ENCODE peak calls at places on chromosomes 6 and 20, in nine cellular contexts. U is RWPE1, L is stomach, F is heart right ventricle, X is Peyer's patch, S is right lobe of liver, R is sigmoid colon, T is A549, C is upper lobe of right lung. P is an unnamed sample.

GRCh38 chr6:148517518-148517917 is 174.9 kb downstream of the SASH1 start:
- DNase-seq in U (no peak), F (no peak), R (no peak), S (no peak), X (no peak), C (no peak), T (no peak), L (no peak), P (no peak)

GRCh38 chr20:2219481-2220006 is 76.3 kb upstream of the TGM3 start:
- DNase-seq in X (no peak), F (no peak), R (no peak), T (peak), L (no peak), U (no peak), S (no peak), C (no peak), P (no peak)

GRCh38 chr6:143705564-143705963 is 27.8 kb downstream of the PHACTR2 start:
- DNase-seq in R (no peak), L (no peak), X (no peak), U (no peak), C (no peak), T (no peak), F (no peak), S (no peak), P (no peak)

GRCh38 chr20:5013682-5014447 is 12.6 kb upstream of the SLC23A2 start:
- DNase-seq in X (no peak), L (no peak), C (no peak), T (no peak), S (no peak), U (no peak), F (no peak), R (no peak), P (no peak)

GRCh38 chr20:36573798-36574277 is 441 bp downstream of the TGIF2 start:
- DNase-seq in L (peak), C (peak), T (no peak), U (no peak), F (peak), S (peak), R (peak), X (peak), P (peak)

GRCh38 chr6:20126102-20126752 is 86.0 kb downstream of the MBOAT1 start:
- DNase-seq in F (no peak), S (no peak), U (no peak), T (no peak), C (no peak), R (no peak), L (no peak), X (no peak), P (no peak)

GRCh38 chr6:163354085-163354484 is 60.4 kb upstream of the QKI start:
- DNase-seq in S (no peak), L (no peak), C (no peak), X (no peak), R (no peak), T (no peak), U (no peak), F (no peak), P (no peak)

GRCh38 chr6:90062051-90062450 is 167.8 kb downstream of the GJA10 start:
- DNase-seq in S (no peak), T (no peak), X (no peak), F (no peak), L (no peak), U (no peak), R (no peak), C (no peak), P (no peak)

GRCh38 chr6:152091851-152092341 is 284.4 kb downstream of the ESR1 start:
- DNase-seq in S (no peak), T (peak), R (no peak), X (no peak), U (peak), F (no peak), C (no peak), L (no peak), P (no peak)

GRCh38 chr20:57656252-57656820 is 36.1 kb upstream of the ZBP1 start:
- DNase-seq in T (no peak), R (peak), C (peak), F (no peak), L (peak), S (no peak), X (peak), U (no peak), P (peak)

GRCh38 chr6:26375270-26375669 is 7.6 kb upstream of the BTN2A2 start:
- DNase-seq in F (no peak), L (no peak), C (no peak), R (no peak), S (no peak), U (no peak), T (no peak), X (no peak), P (no peak)

GRCh38 chr6:88490865-88491264 is 324.7 kb upstream of the CNR1 start:
- DNase-seq in R (no peak), C (no peak), T (no peak), F (no peak), S (no peak), U (no peak), L (no peak), X (no peak), P (no peak)

GRCh38 chr20:32130352-32130751 is 20.8 kb downstream of the TM9SF4 start:
- DNase-seq in R (peak), U (no peak), C (no peak), S (no peak), L (no peak), X (no peak), T (no peak), F (no peak), P (no peak)

GRCh38 chr20:25066386-25066785 is 8.4 kb upstream of the ACSS1 start:
- DNase-seq in U (no peak), S (no peak), R (no peak), L (peak), T (no peak), X (no peak), F (no peak), C (peak), P (no peak)

GRCh38 chr6:38088010-38088409 is 268.5 kb downstream of the ZFAND3 start:
- DNase-seq in X (no peak), R (no peak), T (no peak), L (no peak), S (no peak), U (no peak), F (no peak), C (no peak), P (no peak)

GRCh38 chr6:43668151-43669028 is 19.2 kb downstream of the MRPS18A start:
- DNase-seq in L (peak), U (no peak), F (peak), T (peak), X (peak), S (peak), C (peak), R (peak), P (peak)

GRCh38 chr20:40197744-40198143 is 491.3 kb downstream of the MAFB start:
- DNase-seq in U (no peak), S (no peak), X (no peak), C (no peak), L (no peak), T (no peak), R (no peak), F (no peak), P (no peak)

GRCh38 chr6:11613858-11614257 is 76.3 kb downstream of the TMEM170B start:
- DNase-seq in L (no peak), U (peak), X (no peak), T (peak), C (no peak), F (no peak), S (no peak), R (no peak), P (no peak)

GRCh38 chr6:28008053-28008452 is 51.0 kb downstream of the OR2B6 start:
- DNase-seq in U (no peak), T (no peak), X (no peak), R (no peak), F (no peak), S (no peak), L (no peak), C (no peak), P (no peak)

GRCh38 chr6:16965679-16966078 is 136.2 kb upstream of the STMND1 start:
- DNase-seq in S (no peak), X (no peak), C (no peak), U (peak), L (no peak), T (no peak), F (no peak), R (no peak), P (no peak)

GRCh38 chr20:54726687-54727086 is 251.3 kb downstream of the DOK5 start:
- DNase-seq in S (no peak), R (no peak), C (no peak), X (no peak), U (no peak), L (no peak), F (no peak), T (no peak), P (no peak)

GRCh38 chr6:81621816-81622395 is 130.6 kb downstream of the TENT5A start:
- DNase-seq in U (no peak), T (no peak), R (no peak), S (no peak), X (no peak), C (no peak), L (no peak), F (no peak), P (no peak)

GRCh38 chr6:43812850-43813584 is 43.0 kb downstream of the VEGFA start:
- DNase-seq in F (no peak), R (no peak), X (no peak), S (no peak), T (no peak), U (no peak), L (peak), C (peak), P (peak)

GRCh38 chr6:5782783-5783567 is 223.8 kb downstream of the NRN1 start:
- DNase-seq in L (peak), X (no peak), R (no peak), C (no peak), T (no peak), S (no peak), F (peak), U (no peak), P (no peak)

GRCh38 chr20:33061626-33062025 is 7.9 kb downstream of the BPIFB3 start:
- DNase-seq in X (no peak), U (no peak), L (no peak), T (no peak), R (no peak), C (no peak), S (no peak), F (no peak), P (no peak)

GRCh38 chr6:133241088-133241900 is at the start of gene EYA4:
- DNase-seq in F (peak), U (no peak), R (peak), L (no peak), X (no peak), S (no peak), C (peak), T (peak), P (no peak)

GRCh38 chr20:36645998-36646397 is at the start of gene SLA2:
- DNase-seq in T (no peak), C (peak), U (no peak), L (peak), R (no peak), X (peak), F (no peak), S (no peak), P (peak)

GRCh38 chr6:10420546-10421507 is 6.0 kb upstream of the TFAP2A start:
- DNase-seq in R (no peak), F (no peak), L (no peak), C (no peak), T (no peak), S (no peak), X (no peak), U (no peak), P (no peak)

GRCh38 chr6:33746651-33747100 is at the start of gene IP6K3:
- DNase-seq in S (peak), L (no peak), C (no peak), F (peak), X (no peak), U (no peak), T (no peak), R (peak), P (no peak)

GRCh38 chr20:47704746-47705496 is 80.4 kb downstream of the SULF2 start:
- DNase-seq in C (no peak), F (peak), X (no peak), L (no peak), T (no peak), U (peak), S (no peak), R (no peak), P (no peak)

GRCh38 chr6:35675871-35676459 is 12.8 kb downstream of the FKBP5 start:
- DNase-seq in U (no peak), F (no peak), R (no peak), L (no peak), S (no peak), T (no peak), C (no peak), X (no peak), P (no peak)

GRCh38 chr6:35678021-35678654 is 10.6 kb downstream of the FKBP5 start:
- DNase-seq in U (no peak), F (no peak), R (no peak), C (no peak), L (no peak), S (no peak), X (no peak), T (no peak), P (no peak)

GRCh38 chr6:35678814-35679213 is 9.9 kb downstream of the FKBP5 start:
- DNase-seq in R (no peak), U (no peak), X (no peak), F (no peak), S (no peak), C (no peak), L (no peak), T (no peak), P (no peak)

GRCh38 chr6:35679399-35679798 is 9.3 kb downstream of the FKBP5 start:
- DNase-seq in S (no peak), T (no peak), U (no peak), C (no peak), F (no peak), R (no peak), X (no peak), L (no peak), P (no peak)

GRCh38 chr6:35677456-35677855 is 11.3 kb downstream of the FKBP5 start:
- DNase-seq in S (no peak), R (no peak), T (no peak), X (no peak), L (peak), U (no peak), F (no peak), C (no peak), P (no peak)
- H3K27ac ChIP-seq in S (no peak), R (no peak), T (no peak), X (no peak), L (peak), U (peak), F (peak), C (no peak), P (no peak)

DNA sequence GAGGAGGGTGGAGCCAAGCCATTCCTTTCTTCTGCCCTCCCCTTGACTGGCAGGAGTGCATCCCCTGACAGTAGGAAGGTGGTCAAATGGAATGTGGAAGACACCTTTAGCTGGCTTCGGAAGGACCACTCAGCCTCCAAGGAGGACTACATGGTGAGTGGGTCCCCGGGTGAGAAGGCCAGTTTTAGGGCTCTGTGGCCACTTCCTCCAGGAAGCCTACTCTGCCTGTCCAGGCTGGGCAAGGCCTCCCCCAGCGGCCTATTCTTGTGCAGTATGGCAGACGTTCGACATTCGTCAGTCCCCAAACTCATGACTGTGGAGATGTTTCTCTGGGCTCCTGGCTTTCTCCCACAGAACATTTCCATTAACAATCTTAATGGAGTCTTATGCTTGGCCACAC is 9.1 kb downstream of the PCIF1 start:
- DNase-seq in X (no peak), L (no peak), U (no peak), C (no peak), T (no peak), F (no peak), R (no peak), S (no peak), P (no peak)
- H3K27ac ChIP-seq in X (no peak), L (no peak), U (peak), C (no peak), T (peak), F (peak), R (no peak), S (no peak), P (no peak)

GRCh38 chr6:71420693-71421328 is 132.2 kb downstream of the OGFRL1 start:
- DNase-seq in U (peak), T (peak), R (peak), L (peak), F (peak), S (peak), X (peak), C (peak), P (peak)

GRCh38 chr6:71414486-71414885 is 125.9 kb downstream of the OGFRL1 start:
- DNase-seq in T (no peak), X (no peak), L (no peak), S (no peak), R (no peak), F (no peak), U (no peak), C (no peak), P (no peak)

GRCh38 chr6:71421611-71422010 is 133.0 kb downstream of the OGFRL1 start:
- DNase-seq in C (no peak), T (no peak), R (no peak), L (no peak), S (no peak), F (no peak), U (no peak), X (no peak), P (no peak)

GRCh38 chr6:71419217-71419953 is 130.8 kb downstream of the OGFRL1 start:
- DNase-seq in U (no peak), L (no peak), X (no peak), F (peak), S (no peak), C (peak), R (no peak), T (no peak), P (no peak)

GRCh38 chr6:71419954-71420692 is 131.5 kb downstream of the OGFRL1 start:
- DNase-seq in T (no peak), R (peak), F (peak), S (peak), U (no peak), C (peak), X (no peak), L (peak), P (peak)
- H3K27ac ChIP-seq in T (peak), R (peak), F (peak), S (peak), U (peak), C (peak), X (peak), L (peak), P (peak)

DNA sequence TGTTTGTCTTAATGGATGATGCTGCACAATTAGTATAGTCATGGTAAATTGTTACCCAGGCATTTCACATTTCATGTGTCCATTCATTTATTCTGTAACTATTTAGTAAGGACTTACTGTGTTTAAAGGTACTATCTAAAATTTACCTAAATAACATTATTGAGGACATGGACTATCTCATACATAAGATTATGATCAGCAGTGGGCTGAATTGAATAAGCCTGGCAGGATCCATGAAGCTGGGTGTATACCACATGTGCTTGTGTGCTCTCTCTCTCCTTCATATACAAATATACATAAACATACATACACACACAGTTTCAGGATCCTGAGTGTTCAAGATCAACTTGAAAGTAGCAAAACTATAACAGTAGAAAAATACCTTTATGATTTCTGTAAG is 595.4 kb downstream of the EPM2A start:
- DNase-seq in R (no peak), X (no peak), F (no peak), T (no peak), U (no peak), L (no peak), S (no peak), C (no peak), P (no peak)
- H3K27ac ChIP-seq in R (no peak), X (no peak), F (no peak), T (no peak), U (no peak), L (no peak), S (no peak), C (no peak), P (no peak)

GRCh38 chr6:168537485-168537884 is 96.5 kb downstream of the SMOC2 start:
- DNase-seq in S (no peak), R (no peak), C (no peak), F (no peak), L (no peak), T (no peak), U (no peak), X (no peak), P (no peak)

GRCh38 chr6:168536665-168537249 is 95.8 kb downstream of the SMOC2 start:
- DNase-seq in X (no peak), R (no peak), T (no peak), F (no peak), U (no peak), L (no peak), S (no peak), C (no peak), P (no peak)

GRCh38 chr6:168534265-168534664 is 93.3 kb downstream of the SMOC2 start:
- DNase-seq in U (no peak), X (no peak), R (no peak), T (no peak), S (no peak), C (no peak), L (no peak), F (peak), P (no peak)

GRCh38 chr6:168535711-168536110 is 94.7 kb downstream of the SMOC2 start:
- DNase-seq in X (no peak), L (no peak), F (no peak), S (no peak), C (no peak), U (no peak), R (no peak), T (no peak), P (no peak)

DNA sequence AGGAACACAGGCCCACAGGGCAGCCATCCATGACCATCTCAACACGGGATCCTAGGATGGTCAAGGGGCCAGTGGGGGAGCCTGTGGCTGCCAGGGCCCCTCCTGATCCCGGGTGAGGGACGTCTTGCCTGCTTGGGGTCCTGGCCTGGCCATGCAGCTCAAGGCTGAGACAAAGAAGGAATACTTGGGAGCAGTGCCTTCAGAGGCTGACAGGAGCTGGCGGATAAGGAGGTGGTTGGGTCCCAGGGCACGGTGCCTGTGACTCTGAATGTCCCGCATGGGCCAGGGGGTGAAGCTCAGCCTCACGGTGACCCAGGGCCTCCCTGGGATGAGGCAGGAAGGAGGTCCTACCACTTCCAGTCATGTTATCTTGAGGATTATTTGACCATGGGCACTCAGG is 95.2 kb downstream of the SMOC2 start:
- DNase-seq in C (no peak), X (no peak), R (no peak), T (no peak), U (no peak), S (no peak), L (no peak), F (no peak), P (no peak)
- H3K27ac ChIP-seq in C (no peak), X (no peak), R (no peak), T (no peak), U (no peak), S (no peak), L (no peak), F (no peak), P (no peak)

GRCh38 chr6:75483136-75483952 is 10.3 kb downstream of the FILIP1 start:
- DNase-seq in S (no peak), F (no peak), T (no peak), X (no peak), U (no peak), L (no peak), C (no peak), R (no peak), P (no peak)
- H3K27ac ChIP-seq in S (no peak), F (no peak), T (no peak), X (no peak), U (no peak), L (no peak), C (no peak), R (peak), P (no peak)

GRCh38 chr20:56439784-56440291 is 27.8 kb downstream of the CASS4 start:
- DNase-seq in F (peak), T (no peak), L (peak), C (no peak), S (no peak), U (no peak), R (peak), X (no peak), P (peak)

GRCh38 chr20:56443654-56444540 is 24.5 kb upstream of the RTF2 start:
- DNase-seq in T (no peak), F (peak), S (no peak), L (no peak), R (peak), X (no peak), U (no peak), C (no peak), P (no peak)

GRCh38 chr20:56440346-56441007 is 27.9 kb upstream of the RTF2 start:
- DNase-seq in S (no peak), F (no peak), T (no peak), C (no peak), U (no peak), L (no peak), R (peak), X (peak), P (no peak)

GRCh38 chr20:56445130-56445529 is 23.3 kb upstream of the RTF2 start:
- DNase-seq in U (no peak), X (no peak), T (no peak), C (no peak), F (no peak), S (no peak), R (peak), L (no peak), P (no peak)

GRCh38 chr20:56442381-56443365 is 25.8 kb upstream of the RTF2 start:
- DNase-seq in S (no peak), F (no peak), U (no peak), R (peak), X (no peak), C (no peak), T (no peak), L (no peak), P (no peak)
- H3K27ac ChIP-seq in S (no peak), F (peak), U (no peak), R (no peak), X (no peak), C (peak), T (no peak), L (no peak), P (peak)